ENCODE peak calls at places on chromosomes 3 and 15, in five cellular contexts. One of them, this sample, is unnamed.

GRCh38 chr3:183340222-183340621 is 87.2 kb downstream of the B3GNT5 start:
- DNase-seq in A549: no peak
- DNase-seq in CD4-positive, alpha-beta T cell: no peak
- DNase-seq in IMR-90: no peak
- DNase-seq in stomach: no peak
- DNase-seq in this sample: no peak

GRCh38 chr15:74631087-74631385 is 15.4 kb downstream of the CLK3 start:
- DNase-seq in A549: no peak
- DNase-seq in CD4-positive, alpha-beta T cell: no peak
- DNase-seq in IMR-90: no peak
- DNase-seq in stomach: no peak
- DNase-seq in this sample: no peak

GRCh38 chr3:79154861-79155260 is 612.9 kb downstream of the ROBO1 start:
- DNase-seq in A549: no peak
- DNase-seq in CD4-positive, alpha-beta T cell: no peak
- DNase-seq in IMR-90: no peak
- DNase-seq in stomach: no peak
- DNase-seq in this sample: no peak

GRCh38 chr3:73509812-73510211 is 114.9 kb downstream of the PDZRN3 start:
- DNase-seq in A549: no peak
- DNase-seq in CD4-positive, alpha-beta T cell: no peak
- DNase-seq in IMR-90: peak
- DNase-seq in stomach: no peak
- DNase-seq in this sample: no peak

GRCh38 chr3:177195242-177195940 is 1.9 kb downstream of the TBL1XR1 start:
- DNase-seq in A549: peak
- DNase-seq in CD4-positive, alpha-beta T cell: no peak
- DNase-seq in IMR-90: no peak
- DNase-seq in stomach: no peak
- DNase-seq in this sample: peak

GRCh38 chr15:44545934-44546802 is 9.2 kb downstream of the EIF3J start:
- DNase-seq in A549: no peak
- DNase-seq in CD4-positive, alpha-beta T cell: no peak
- DNase-seq in IMR-90: peak
- DNase-seq in stomach: no peak
- DNase-seq in this sample: no peak

GRCh38 chr3:153783804-153784203 is 337.4 kb upstream of the ARHGEF26 start:
- DNase-seq in A549: no peak
- DNase-seq in CD4-positive, alpha-beta T cell: no peak
- DNase-seq in IMR-90: no peak
- DNase-seq in stomach: no peak
- DNase-seq in this sample: no peak

GRCh38 chr3:19934098-19934566 is at the start of gene EFHB:
- DNase-seq in A549: peak
- DNase-seq in CD4-positive, alpha-beta T cell: no peak
- DNase-seq in IMR-90: peak
- DNase-seq in stomach: no peak
- DNase-seq in this sample: no peak

GRCh38 chr3:174540081-174540480 is 319.1 kb upstream of the NAALADL2 start:
- DNase-seq in A549: no peak
- DNase-seq in CD4-positive, alpha-beta T cell: no peak
- DNase-seq in IMR-90: no peak
- DNase-seq in stomach: no peak
- DNase-seq in this sample: no peak

GRCh38 chr3:16290007-16290826 is 25.2 kb downstream of the OXNAD1 start:
- DNase-seq in A549: peak
- DNase-seq in CD4-positive, alpha-beta T cell: no peak
- DNase-seq in IMR-90: peak
- DNase-seq in stomach: peak
- DNase-seq in this sample: no peak

GRCh38 chr3:16289144-16289889 is 24.3 kb downstream of the OXNAD1 start:
- DNase-seq in A549: no peak
- DNase-seq in CD4-positive, alpha-beta T cell: no peak
- DNase-seq in IMR-90: peak
- DNase-seq in stomach: no peak
- DNase-seq in this sample: no peak

GRCh38 chr3:16288664-16289063 is 23.7 kb downstream of the OXNAD1 start:
- DNase-seq in A549: no peak
- DNase-seq in CD4-positive, alpha-beta T cell: no peak
- DNase-seq in IMR-90: no peak
- DNase-seq in stomach: no peak
- DNase-seq in this sample: no peak

GRCh38 chr3:16286672-16287604 is 21.9 kb downstream of the OXNAD1 start:
- DNase-seq in A549: no peak
- DNase-seq in CD4-positive, alpha-beta T cell: no peak
- DNase-seq in IMR-90: no peak
- DNase-seq in stomach: no peak
- DNase-seq in this sample: no peak

GRCh38 chr3:16286161-16286560 is 21.1 kb downstream of the OXNAD1 start:
- DNase-seq in A549: no peak
- DNase-seq in CD4-positive, alpha-beta T cell: peak
- DNase-seq in IMR-90: no peak
- DNase-seq in stomach: no peak
- DNase-seq in this sample: no peak
- H3K27ac ChIP-seq in A549: no peak
- H3K27ac ChIP-seq in CD4-positive, alpha-beta T cell: peak
- H3K27ac ChIP-seq in IMR-90: no peak
- H3K27ac ChIP-seq in stomach: peak
- H3K27ac ChIP-seq in this sample: no peak

DNA sequence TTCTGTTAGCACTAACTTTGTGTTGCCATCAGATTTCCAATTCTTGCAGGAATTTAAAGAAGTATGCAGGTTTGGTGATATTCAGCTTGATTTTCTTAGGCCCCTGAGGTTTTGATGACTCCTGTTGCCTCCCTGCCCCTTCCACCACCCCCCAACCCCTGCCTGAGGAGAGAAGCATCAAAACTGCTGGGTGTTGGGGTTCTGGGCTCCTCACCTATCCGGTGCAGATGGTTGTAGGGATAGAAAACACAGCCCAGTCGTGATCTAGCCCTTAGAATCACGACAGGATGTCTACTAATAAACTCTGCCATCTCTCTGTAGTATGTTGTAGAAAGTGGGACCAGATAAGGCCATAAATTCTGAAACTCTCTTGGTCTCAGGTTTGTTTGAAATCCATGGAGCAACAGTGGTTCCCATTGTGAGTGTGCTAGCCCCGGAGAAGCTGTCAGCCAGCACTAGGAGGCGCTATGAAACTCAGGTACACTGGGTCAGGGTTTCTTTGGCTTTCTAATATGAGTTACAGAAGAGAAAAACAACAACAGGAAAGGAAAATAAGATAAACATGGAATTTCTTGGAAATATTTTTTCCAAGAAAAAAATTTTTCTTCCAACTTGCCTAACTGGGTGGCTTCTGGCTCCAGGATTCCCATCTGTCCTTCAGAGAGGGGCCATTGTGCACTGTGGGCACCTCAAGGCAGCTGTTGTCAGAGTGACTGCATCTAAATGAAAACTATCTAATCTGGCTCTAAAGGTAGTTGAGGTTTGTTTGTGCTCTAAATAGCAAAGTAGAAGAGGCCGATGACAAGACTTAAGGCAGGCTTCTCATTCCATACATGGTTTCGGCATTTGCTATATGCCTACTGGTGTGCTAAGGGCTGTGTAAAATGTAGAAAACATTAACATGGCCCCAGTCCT is 8.7 kb downstream of the SRP14 start:
- DNase-seq in A549: no peak
- DNase-seq in CD4-positive, alpha-beta T cell: no peak
- DNase-seq in IMR-90: peak
- DNase-seq in stomach: no peak
- DNase-seq in this sample: no peak
- TF ChIP-seq CTCF in A549: peak
- TF ChIP-seq CTCF in CD4-positive, alpha-beta T cell: no peak
- TF ChIP-seq CTCF in IMR-90: peak
- TF ChIP-seq CTCF in stomach: no peak
- TF ChIP-seq CTCF in this sample: no peak

DNA sequence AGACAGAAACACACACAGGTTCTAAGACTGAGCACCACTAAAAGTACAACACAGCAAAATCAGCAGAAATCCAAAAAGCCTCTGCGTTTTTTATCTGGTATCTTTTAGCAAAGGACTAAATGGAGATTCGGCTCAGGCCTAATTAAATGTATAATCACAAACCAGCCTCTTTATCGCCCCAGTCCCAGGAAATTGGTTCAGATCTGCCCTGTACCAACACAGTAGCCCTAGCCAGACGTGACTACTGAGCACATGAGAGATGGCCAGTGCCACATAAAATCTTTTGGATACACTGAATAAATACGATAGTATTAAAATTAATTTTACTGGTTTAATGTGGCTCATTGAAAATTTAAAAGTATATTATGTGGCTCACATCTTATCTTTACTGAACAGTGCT is 19.7 kb downstream of the TBC1D2B start:
- DNase-seq in A549: no peak
- DNase-seq in CD4-positive, alpha-beta T cell: no peak
- DNase-seq in IMR-90: no peak
- DNase-seq in stomach: no peak
- DNase-seq in this sample: no peak
- H3K27ac ChIP-seq in A549: peak
- H3K27ac ChIP-seq in CD4-positive, alpha-beta T cell: peak
- H3K27ac ChIP-seq in IMR-90: no peak
- H3K27ac ChIP-seq in stomach: peak
- H3K27ac ChIP-seq in this sample: no peak

GRCh38 chr3:66149269-66149668 is 71.5 kb upstream of the SLC25A26 start:
- DNase-seq in A549: no peak
- DNase-seq in CD4-positive, alpha-beta T cell: no peak
- DNase-seq in IMR-90: no peak
- DNase-seq in stomach: no peak
- DNase-seq in this sample: no peak
- TF ChIP-seq CTCF in A549: no peak
- TF ChIP-seq CTCF in CD4-positive, alpha-beta T cell: no peak
- TF ChIP-seq CTCF in IMR-90: no peak
- TF ChIP-seq CTCF in stomach: no peak
- TF ChIP-seq CTCF in this sample: no peak

DNA sequence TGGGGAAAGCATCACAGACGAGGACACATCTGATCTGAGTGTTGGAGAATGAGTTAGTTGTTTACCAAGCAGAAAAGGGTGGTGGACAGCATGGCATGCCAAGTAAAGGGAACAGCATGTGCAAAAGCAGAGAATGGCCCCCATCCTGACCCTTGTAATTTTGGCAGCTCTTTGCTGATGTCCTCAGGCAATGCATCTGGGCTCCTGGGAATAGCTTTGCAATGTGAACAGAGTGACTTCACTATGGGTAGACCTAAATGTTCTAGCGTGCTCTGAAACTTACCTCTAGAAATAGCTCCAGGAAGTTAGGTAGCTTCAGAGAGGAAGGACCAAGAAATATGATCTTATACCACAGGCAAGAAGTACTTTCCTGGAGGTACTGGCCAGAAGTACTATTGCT is 263.4 kb downstream of the LPP start:
- DNase-seq in A549: no peak
- DNase-seq in CD4-positive, alpha-beta T cell: no peak
- DNase-seq in IMR-90: no peak
- DNase-seq in stomach: no peak
- DNase-seq in this sample: no peak
- H3K27ac ChIP-seq in A549: peak
- H3K27ac ChIP-seq in CD4-positive, alpha-beta T cell: no peak
- H3K27ac ChIP-seq in IMR-90: no peak
- H3K27ac ChIP-seq in stomach: no peak
- H3K27ac ChIP-seq in this sample: no peak

DNA sequence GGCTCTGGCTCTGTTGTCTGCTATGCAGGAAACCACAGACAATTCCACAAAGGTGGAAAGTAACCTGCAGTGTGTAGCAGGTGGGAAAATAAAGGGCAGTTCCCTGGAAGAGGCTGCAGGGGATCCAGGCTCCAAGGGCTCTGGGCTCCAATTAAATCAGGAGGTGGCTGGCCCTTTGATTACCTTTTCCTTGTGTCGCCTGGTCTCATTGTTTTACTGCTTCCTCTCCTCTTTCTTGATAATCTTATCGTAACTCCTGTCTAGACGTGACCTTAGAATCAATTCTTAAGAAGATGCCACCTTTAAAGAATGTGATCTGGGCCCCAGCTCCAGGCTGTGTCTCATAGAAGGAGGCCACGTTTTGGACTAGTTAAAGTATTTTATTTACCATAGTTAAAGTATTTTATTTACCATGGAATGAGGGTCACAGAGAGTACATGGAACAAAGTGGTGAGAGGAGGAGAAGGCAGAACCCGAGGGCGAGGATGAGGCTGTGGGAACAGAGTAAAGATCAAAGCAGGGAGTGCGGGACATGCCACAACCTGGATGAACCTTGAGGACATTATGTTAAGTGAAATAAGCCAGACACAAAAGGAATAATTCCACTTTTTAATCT is 237.5 kb upstream of the STT3B start:
- DNase-seq in A549: no peak
- DNase-seq in CD4-positive, alpha-beta T cell: no peak
- DNase-seq in IMR-90: no peak
- DNase-seq in stomach: no peak
- DNase-seq in this sample: no peak
- TF ChIP-seq CTCF in A549: no peak
- TF ChIP-seq CTCF in CD4-positive, alpha-beta T cell: no peak
- TF ChIP-seq CTCF in IMR-90: no peak
- TF ChIP-seq CTCF in stomach: no peak
- TF ChIP-seq CTCF in this sample: no peak